ENCODE peak calls at places on chromosomes 5 and 9, in seven cellular contexts. G is transverse colon, P is suprapubic skin, D is sigmoid colon, F is Panc1, S is HCT116, J is SK-N-SH. T is an unnamed sample. For H3K4me1, the result is how much of the 10 kb centered on the place peaks cover.

GRCh38 chr5:95647886-95648860 is 1.6 kb downstream of the RFESD start:
- DNase-seq in G (no peak), P (no peak), D (no peak), J (no peak), F (no peak), S (no peak), T (no peak)

GRCh38 chr9:71791875-71792274 is 23.6 kb upstream of the CEMIP2 start:
- DNase-seq in S (no peak), J (no peak), D (no peak), P (no peak), G (no peak), F (no peak), T (no peak)

GRCh38 chr9:136361047-136361756 is 2.3 kb downstream of the DNLZ start:
- DNase-seq in J (peak), G (no peak), F (no peak), P (no peak), S (no peak), D (no peak), T (no peak)

GRCh38 chr9:12784461-12785250 is 9.8 kb downstream of the LURAP1L start:
- DNase-seq in F (no peak), S (peak), J (no peak), G (peak), D (peak), P (no peak), T (peak)

GRCh38 chr5:160835818-160836528 is 16.0 kb downstream of the ATP10B start:
- DNase-seq in J (no peak), F (no peak), D (no peak), G (no peak), S (no peak), P (no peak), T (no peak)

GRCh38 chr9:121954477-121955175 is 138.5 kb downstream of the TTLL11 start:
- DNase-seq in F (no peak), P (peak), S (no peak), G (no peak), D (peak), J (peak), T (peak)

GRCh38 chr5:83015676-83016075 is 61.5 kb downstream of the TMEM167A start:
- DNase-seq in F (no peak), P (no peak), J (no peak), D (no peak), S (no peak), G (no peak), T (no peak)

GRCh38 chr9:112037281-112038016 is 137.6 kb downstream of the SUSD1 start:
- DNase-seq in D (no peak), J (no peak), F (no peak), P (no peak), G (peak), S (no peak), T (no peak)

GRCh38 chr5:82512025-82512424 is 233.9 kb upstream of the RPS23 start:
- DNase-seq in P (no peak), S (no peak), J (no peak), D (no peak), G (no peak), F (no peak), T (no peak)

GRCh38 chr5:55062039-55062779 is 38.2 kb downstream of the GZMK start:
- DNase-seq in G (peak), S (no peak), P (no peak), D (no peak), J (no peak), F (no peak), T (no peak)

GRCh38 chr5:128842241-128842640 is 123.0 kb upstream of the SLC27A6 start:
- DNase-seq in D (no peak), G (no peak), F (no peak), S (no peak), P (no peak), J (no peak), T (no peak)

GRCh38 chr5:111200828-111201227 is 23.4 kb upstream of the CAMK4 start:
- DNase-seq in F (no peak), J (no peak), D (no peak), S (no peak), G (no peak), P (no peak), T (no peak)

GRCh38 chr5:73541981-73542380 is 23.5 kb downstream of the ANKRA2 start:
- DNase-seq in D (no peak), S (no peak), F (no peak), G (no peak), P (no peak), J (no peak), T (no peak)
- H3K4me1 ChIP-seq in D (under half), S (under half), F (under half), G (under half), P (under half), J (under half), T (under half)

GRCh38 chr9:21506910-21507795 is 25.0 kb upstream of the IFNE start:
- DNase-seq in G (no peak), S (no peak), D (no peak), F (no peak), P (no peak), J (no peak), T (no peak)
- TF ChIP-seq POLR2AphosphoS5 in G (no peak), S (peak), D (no peak), F (no peak), P (no peak), J (no peak), T (no peak)

DNA sequence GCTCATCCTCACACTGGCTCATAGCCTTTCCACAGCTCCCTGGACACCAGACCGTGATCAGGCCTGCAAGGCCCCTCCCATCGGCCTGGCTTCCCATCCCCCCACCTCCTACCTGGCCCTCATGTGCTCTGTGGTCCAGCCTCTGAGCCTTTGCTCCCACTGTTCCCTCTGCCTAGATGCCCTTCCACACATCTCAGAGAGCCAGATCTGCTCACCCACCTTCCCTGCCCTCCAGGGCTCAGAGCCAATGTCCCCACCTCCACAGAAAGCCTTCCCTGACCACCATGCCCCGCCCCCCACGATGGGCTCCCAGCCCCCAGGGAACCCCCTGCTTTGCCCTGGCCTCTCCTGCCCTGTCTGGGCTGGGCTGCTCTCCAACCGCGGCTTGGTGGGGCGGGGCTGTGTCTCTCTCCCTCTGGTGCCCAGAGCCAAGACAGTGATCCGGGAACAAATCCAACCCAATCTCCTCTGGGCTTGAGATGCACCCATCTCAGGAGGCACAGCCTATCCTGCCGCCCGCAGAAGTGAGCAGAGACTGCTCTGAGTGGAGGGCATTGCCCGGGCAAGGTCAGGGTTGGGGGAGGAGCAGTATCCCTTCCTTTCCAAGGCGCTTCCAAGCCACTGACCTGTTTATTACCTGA is 1.6 kb downstream of the NINJ1 start:
- DNase-seq in P (peak), G (peak), F (no peak), D (peak), S (no peak), J (no peak), T (peak)
- H3K4me1 ChIP-seq in P (half or more), G (half or more), F (under half), D (half or more), S (under half), J (under half), T (under half)

GRCh38 chr9:109302606-109303005 is 18.3 kb downstream of the EPB41L4B start:
- DNase-seq in S (no peak), G (no peak), J (no peak), D (no peak), P (no peak), F (no peak), T (no peak)
- TF ChIP-seq POLR2AphosphoS5 in S (no peak), G (no peak), J (no peak), D (no peak), P (no peak), F (no peak), T (no peak)

DNA sequence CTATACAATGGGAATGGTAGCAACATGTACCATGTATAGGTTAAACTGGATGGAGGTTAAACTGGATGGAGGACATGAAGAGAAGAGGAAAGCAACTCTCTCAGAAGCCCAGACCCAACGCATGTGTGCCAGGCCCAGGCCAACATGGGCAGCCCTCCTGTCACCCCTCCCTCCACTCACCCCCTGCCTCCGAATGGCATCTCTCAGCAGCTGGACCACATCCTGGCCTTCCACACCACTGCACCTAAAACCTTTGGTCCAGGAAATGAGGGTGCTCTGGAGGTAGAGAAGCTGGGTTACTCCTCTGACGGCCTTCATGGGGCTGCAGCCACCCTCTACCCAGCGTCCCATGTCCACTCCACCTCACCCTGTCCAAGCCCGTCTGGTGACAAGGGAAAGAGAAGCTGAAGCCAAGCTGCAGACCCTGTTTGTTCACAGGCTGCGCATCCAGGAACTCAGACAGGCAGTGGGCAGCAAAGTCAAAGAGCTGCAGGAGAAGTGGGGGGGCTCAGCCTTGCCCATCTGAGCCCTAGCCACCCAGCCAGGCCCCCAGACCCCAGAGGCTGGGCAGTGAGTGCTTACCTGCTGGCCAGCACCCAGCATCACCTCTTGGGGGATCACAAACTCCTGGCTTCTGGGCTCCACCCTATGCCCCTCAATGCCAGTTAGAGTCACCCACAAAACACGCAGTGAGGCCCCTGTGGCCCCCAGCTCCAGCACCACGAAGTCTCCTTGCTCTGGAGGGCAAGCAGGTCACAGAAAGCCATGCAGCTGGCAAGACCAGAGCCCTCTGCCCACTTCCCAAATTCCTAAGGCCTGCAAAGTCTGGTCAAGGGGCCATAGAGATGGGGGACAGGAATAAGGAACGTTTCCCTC is 8.5 kb downstream of the HK3 start:
- DNase-seq in G (peak), J (no peak), P (peak), S (no peak), D (peak), F (no peak), T (peak)
- H3K4me1 ChIP-seq in G (under half), J (under half), P (under half), S (under half), D (under half), F (under half), T (under half)

DNA sequence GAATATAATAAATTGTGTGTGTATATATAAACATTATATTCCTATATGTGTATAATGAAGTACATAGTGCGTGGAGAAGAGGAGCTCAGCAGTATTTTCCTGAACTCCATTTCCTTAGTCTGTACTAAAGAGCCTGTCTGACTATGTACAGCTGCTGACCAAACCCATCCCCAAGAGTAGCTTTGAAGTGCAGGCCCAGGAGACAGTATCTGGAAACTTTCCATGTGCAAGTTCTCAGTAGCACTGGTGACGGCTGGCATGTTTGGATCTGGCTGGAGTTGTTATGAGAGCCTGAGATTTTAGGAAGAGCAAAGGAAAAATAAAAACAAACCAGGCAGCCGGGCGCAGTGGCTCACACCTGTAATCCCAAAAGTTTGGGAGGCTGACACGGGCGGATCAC is 244.2 kb downstream of the RFK start:
- DNase-seq in J (no peak), S (no peak), G (no peak), P (no peak), F (no peak), D (no peak), T (no peak)
- TF ChIP-seq POLR2AphosphoS5 in J (no peak), S (no peak), G (no peak), P (no peak), F (no peak), D (no peak), T (no peak)

DNA sequence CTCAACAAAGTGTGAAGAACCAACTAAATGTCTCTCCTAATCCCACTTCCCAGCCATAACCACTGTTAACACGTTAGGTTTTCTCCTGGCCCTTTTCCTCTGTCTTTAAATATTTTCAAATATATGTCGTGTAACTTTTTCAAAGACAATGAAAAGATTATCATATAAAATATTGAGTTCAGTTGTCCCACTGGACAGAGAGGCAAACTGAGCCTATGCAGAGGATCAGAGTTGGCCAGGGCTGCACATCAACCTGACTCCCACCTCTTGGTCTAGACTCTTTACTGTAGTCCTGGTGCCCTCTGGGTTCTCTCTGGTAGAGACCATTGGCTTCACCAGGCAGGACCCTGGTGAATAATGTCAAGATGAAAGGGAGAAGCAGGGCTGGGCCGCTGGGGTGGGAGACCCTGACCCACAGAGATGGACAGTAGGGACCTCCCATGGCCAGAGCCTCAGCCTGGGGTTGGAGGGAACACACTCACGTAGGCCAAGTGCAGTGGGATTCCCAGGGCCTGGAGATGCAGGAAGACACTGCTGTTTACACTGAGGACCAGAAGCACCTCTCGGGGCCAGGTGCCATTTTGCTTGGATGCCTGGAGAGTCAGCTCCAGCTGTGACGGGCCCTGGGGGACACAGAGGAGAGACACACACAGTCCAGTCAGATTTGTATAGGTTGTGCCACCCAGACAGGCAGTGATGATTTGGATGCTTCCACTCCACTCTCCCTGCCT is 25.1 kb downstream of the ENG start:
- DNase-seq in D (no peak), P (no peak), F (no peak), J (no peak), S (no peak), G (no peak), T (no peak)
- H3K4me1 ChIP-seq in D (under half), P (under half), F (under half), J (under half), S (under half), G (under half), T (under half)

DNA sequence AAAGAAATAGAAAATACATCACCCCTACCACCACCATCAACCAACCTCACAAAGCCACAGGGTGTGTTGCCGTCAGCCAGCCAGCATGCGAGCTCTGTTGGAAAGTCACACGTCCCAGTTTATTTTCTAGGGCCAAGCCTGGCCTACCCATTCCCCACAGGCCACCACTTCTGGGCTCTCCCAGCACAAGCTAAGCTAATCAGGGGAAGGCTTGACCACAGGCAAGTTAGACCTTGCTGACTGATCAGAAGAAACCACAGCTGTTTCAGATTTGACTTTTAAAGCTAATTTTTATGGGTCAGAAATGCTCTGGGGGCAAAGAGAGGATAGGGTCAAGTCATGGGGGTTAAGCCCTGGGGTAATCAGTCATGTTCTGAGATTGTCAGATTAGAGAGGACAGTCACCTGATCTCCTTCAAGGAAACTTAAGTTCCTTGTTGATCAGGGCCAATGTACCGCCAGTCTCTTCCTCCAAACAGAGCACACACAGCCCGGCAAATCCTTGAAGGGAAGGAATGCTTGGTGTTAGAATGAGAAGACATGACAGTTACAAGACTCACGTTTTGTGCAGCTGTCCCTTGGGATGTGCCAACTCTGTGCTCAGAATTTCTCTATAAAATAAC is 7.6 kb downstream of the SHB start:
- DNase-seq in J (no peak), D (peak), S (no peak), F (no peak), G (no peak), P (no peak), T (no peak)
- TF ChIP-seq POLR2AphosphoS5 in J (no peak), D (no peak), S (no peak), F (no peak), G (no peak), P (no peak), T (no peak)